ENCODE peak calls at places on chromosome 2, in six cellular contexts. R, B, I, W, O and K are unnamed samples.

GRCh38 chr2:55779459-55780421 is 86.1 kb upstream of the PNPT1 start:
- DNase-seq in O (no peak), W (no peak), R (no peak), I (peak; percentile 91), B (no peak), K (no peak)

GRCh38 chr2:45178854-45179253 is 169.6 kb upstream of the SIX2 start:
- DNase-seq in B (no peak), W (no peak), O (no peak), R (no peak), I (no peak), K (no peak)

GRCh38 chr2:234699456-234699855 is 202.6 kb upstream of the ARL4C start:
- DNase-seq in O (no peak), B (no peak), I (no peak), R (no peak), W (no peak), K (no peak)

GRCh38 chr2:218026676-218027425 is 24.1 kb upstream of the TNS1 start:
- DNase-seq in R (no peak), I (no peak), O (no peak), B (no peak), W (peak; percentile 75), K (no peak)

GRCh38 chr2:9592699-9593098 is 37.1 kb upstream of the ADAM17 start:
- DNase-seq in W (no peak), O (no peak), R (no peak), I (no peak), B (no peak), K (no peak)

GRCh38 chr2:66686768-66687167 is 251.8 kb downstream of the MEIS1 start:
- DNase-seq in R (no peak), W (no peak), B (no peak), I (no peak), O (no peak), K (no peak)

GRCh38 chr2:206614825-206615224 is 27.5 kb upstream of the FAM237A start:
- DNase-seq in R (no peak), W (no peak), O (no peak), I (peak; percentile 30), B (no peak), K (no peak)

GRCh38 chr2:2828774-2829368 is 497.8 kb upstream of the MYT1L start:
- DNase-seq in R (no peak), O (no peak), B (no peak), W (peak; percentile 68), I (no peak), K (no peak)

GRCh38 chr2:231670892-231671616 is 37.3 kb upstream of the PTMA start:
- DNase-seq in W (no peak), B (no peak), O (no peak), R (no peak), I (peak; percentile 46), K (no peak)

GRCh38 chr2:101330253-101330921 is 21.9 kb upstream of the RNF149 start:
- DNase-seq in O (peak; percentile 27), B (no peak), I (no peak), W (no peak), R (no peak), K (no peak)

GRCh38 chr2:88161446-88161845 is 8.7 kb upstream of the THNSL2 start:
- DNase-seq in B (no peak), O (no peak), I (no peak), R (no peak), W (no peak), K (no peak)

GRCh38 chr2:118031566-118031965 is 17.7 kb upstream of the CCDC93 start:
- DNase-seq in I (no peak), B (no peak), R (no peak), W (no peak), O (no peak), K (no peak)

GRCh38 chr2:54350422-54350821 is 94.4 kb upstream of the TSPYL6 start:
- DNase-seq in B (no peak), R (no peak), O (no peak), I (no peak), W (no peak), K (no peak)

GRCh38 chr2:218319813-218320360 is 27.6 kb upstream of the TMBIM1 start:
- DNase-seq in I (no peak), R (no peak), W (no peak), O (no peak), B (no peak), K (no peak)

GRCh38 chr2:88600038-88600465 is 27.2 kb downstream of the EIF2AK3 start:
- DNase-seq in W (no peak), O (peak; percentile 2), B (peak; percentile 2), I (peak; percentile 96), R (no peak), K (no peak)

GRCh38 chr2:238504181-238504711 is 77.5 kb downstream of the ASB1 start:
- DNase-seq in W (no peak), O (no peak), I (no peak), R (no peak), B (no peak), K (no peak)